ENCODE peak calls at places on chromosomes 13 and 19, in seven cellular contexts. Q, B, R, H, D, G and X are unnamed samples.

GRCh38 chr19:15187026-15188007 is 13.5 kb downstream of the NOTCH3 start:
- DNase-seq in B (no peak), R (no peak), Q (peak; percentile 73), D (peak; percentile 42), H (no peak), G (no peak), X (no peak)

GRCh38 chr19:40688987-40689338 is 1.5 kb downstream of the NUMBL start:
- DNase-seq in H (no peak), D (no peak), Q (no peak), B (no peak), G (no peak), R (no peak), X (no peak)

GRCh38 chr13:40552895-40553294 is 113.5 kb downstream of the FOXO1 start:
- DNase-seq in Q (no peak), B (no peak), G (no peak), D (no peak), H (no peak), R (no peak), X (no peak)

GRCh38 chr19:45147835-45148676 is 12.7 kb downstream of the NKPD1 start:
- DNase-seq in G (no peak), B (peak; percentile 30), D (no peak), H (no peak), R (no peak), Q (no peak), X (no peak)

GRCh38 chr13:41788552-41788951 is 172.4 kb downstream of the VWA8 start:
- DNase-seq in G (no peak), Q (no peak), R (no peak), B (no peak), D (no peak), H (peak; percentile 28), X (peak; percentile 80)

GRCh38 chr13:42973581-42973980 is 18.5 kb downstream of the EPSTI1 start:
- DNase-seq in D (no peak), Q (no peak), G (no peak), H (no peak), R (no peak), B (no peak), X (no peak)

GRCh38 chr13:106117640-106118039 is 417.8 kb downstream of the EFNB2 start:
- DNase-seq in G (no peak), H (no peak), Q (no peak), R (no peak), B (no peak), D (no peak), X (no peak)

GRCh38 chr19:6465006-6465405 is 935 bp downstream of the CRB3 start:
- DNase-seq in D (no peak), H (no peak), Q (no peak), G (no peak), R (no peak), B (no peak), X (no peak)

GRCh38 chr19:34393031-34393430 is 11.2 kb upstream of the PDCD2L start:
- DNase-seq in D (no peak), G (no peak), B (no peak), R (no peak), Q (no peak), H (no peak), X (no peak)

GRCh38 chr13:60654405-60654804 is 257.4 kb downstream of the TDRD3 start:
- DNase-seq in H (peak; percentile 33), R (no peak), D (peak; percentile 6), G (peak; percentile 33), B (peak; percentile 51), Q (no peak), X (no peak)

GRCh38 chr13:80341771-80342271 is 895 bp upstream of the SPRY2 start:
- DNase-seq in R (peak; percentile 74), G (peak; percentile 66), Q (peak; percentile 80), D (peak; percentile 54), H (peak; percentile 69), B (peak; percentile 89), X (no peak)

GRCh38 chr19:21474671-21475181 is 30.7 kb upstream of the ZNF429 start:
- DNase-seq in G (peak; percentile 82), R (peak; percentile 85), B (peak; percentile 82), Q (peak; percentile 90), D (no peak), H (peak; percentile 80), X (no peak)

GRCh38 chr19:54478677-54479266 is 5.7 kb upstream of the CDC42EP5 start:
- DNase-seq in B (peak; percentile 93), Q (peak; percentile 57), H (no peak), G (no peak), D (peak; percentile 73), R (no peak), X (peak; percentile 23)

GRCh38 chr13:20566424-20566916 is 487 bp upstream of the IFT88 start:
- DNase-seq in D (peak; percentile 76), Q (no peak), B (no peak), G (no peak), R (no peak), H (no peak), X (peak; percentile 86)

GRCh38 chr13:97630725-97631124 is 196.8 kb downstream of the RAP2A start:
- DNase-seq in R (no peak), Q (no peak), G (no peak), H (no peak), B (no peak), D (no peak), X (no peak)

GRCh38 chr19:33660426-33661160 is 38.8 kb downstream of the CHST8 start:
- DNase-seq in D (peak; percentile 26), R (no peak), H (no peak), B (no peak), Q (no peak), G (no peak), X (no peak)

GRCh38 chr19:53944933-53945332 is 17.8 kb upstream of the CACNG8 start:
- DNase-seq in B (no peak), H (no peak), D (no peak), G (no peak), Q (no peak), R (no peak), X (no peak)

GRCh38 chr19:7911509-7912143 is 3.0 kb upstream of the TGFBR3L start:
- DNase-seq in G (no peak), B (no peak), R (no peak), D (no peak), H (no peak), Q (no peak), X (no peak)

GRCh38 chr19:38712161-38712748 is 32.0 kb downstream of the CAPN12 start:
- DNase-seq in R (no peak), H (no peak), D (no peak), G (no peak), Q (no peak), B (no peak), X (no peak)

GRCh38 chr19:38714354-38714778 is 29.9 kb downstream of the CAPN12 start:
- DNase-seq in H (peak; percentile 70), B (no peak), G (peak; percentile 58), D (no peak), R (no peak), Q (no peak), X (no peak)

GRCh38 chr19:38711726-38712153 is 32.5 kb downstream of the CAPN12 start:
- DNase-seq in H (peak; percentile 82), G (no peak), Q (no peak), R (peak; percentile 93), B (no peak), D (no peak), X (peak; percentile 58)

GRCh38 chr19:38713865-38714264 is 30.4 kb downstream of the CAPN12 start:
- DNase-seq in G (no peak), H (no peak), R (no peak), Q (no peak), B (no peak), D (no peak), X (no peak)

DNA sequence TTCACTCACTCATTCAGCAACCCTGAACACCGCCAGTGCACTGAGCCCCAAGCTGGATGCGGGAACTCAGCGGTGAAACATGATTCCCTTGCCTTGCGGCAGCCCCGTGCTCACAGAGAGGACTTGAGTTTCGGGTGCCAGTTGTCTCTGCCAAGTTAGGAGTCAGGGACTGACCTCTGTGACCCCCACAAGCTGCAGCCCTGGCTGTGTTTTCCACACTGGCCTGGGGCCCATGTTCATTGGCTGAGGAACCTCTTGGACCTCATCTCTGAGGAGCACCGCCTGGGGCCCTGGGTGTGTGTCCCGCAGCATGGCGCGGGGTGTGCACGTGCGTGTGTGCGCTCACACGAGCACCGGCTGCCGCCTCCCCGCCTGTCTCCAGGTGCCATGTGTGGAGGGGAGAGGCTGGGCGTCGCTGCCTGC is 31.0 kb downstream of the CAPN12 start:
- DNase-seq in G (peak; percentile 78), B (no peak), Q (no peak), R (peak; percentile 92), H (peak; percentile 75), D (no peak), X (no peak)
- H3K27ac ChIP-seq in G (peak overlapping the region; percentile 91), B (no peak overlapping the region), Q (no peak overlapping the region), R (peak overlapping the region; percentile 91), H (peak overlapping the region; percentile 91), D (no peak overlapping the region), X (no peak overlapping the region)

GRCh38 chr13:46598140-46598819 is 45.3 kb downstream of the LRCH1 start:
- DNase-seq in B (no peak), G (no peak), R (no peak), Q (no peak), D (no peak), H (no peak), X (no peak)
- H3K4me1 ChIP-seq in B (no peaks in the 10 kb centered on the region), G (peaks cover 96% of the 10 kb centered on the region), R (peaks cover 78% of the 10 kb centered on the region), Q (peaks cover 26% of the 10 kb centered on the region), D (peaks cover 65% of the 10 kb centered on the region), H (peaks cover 47% of the 10 kb centered on the region), X (peaks cover 22% of the 10 kb centered on the region)

DNA sequence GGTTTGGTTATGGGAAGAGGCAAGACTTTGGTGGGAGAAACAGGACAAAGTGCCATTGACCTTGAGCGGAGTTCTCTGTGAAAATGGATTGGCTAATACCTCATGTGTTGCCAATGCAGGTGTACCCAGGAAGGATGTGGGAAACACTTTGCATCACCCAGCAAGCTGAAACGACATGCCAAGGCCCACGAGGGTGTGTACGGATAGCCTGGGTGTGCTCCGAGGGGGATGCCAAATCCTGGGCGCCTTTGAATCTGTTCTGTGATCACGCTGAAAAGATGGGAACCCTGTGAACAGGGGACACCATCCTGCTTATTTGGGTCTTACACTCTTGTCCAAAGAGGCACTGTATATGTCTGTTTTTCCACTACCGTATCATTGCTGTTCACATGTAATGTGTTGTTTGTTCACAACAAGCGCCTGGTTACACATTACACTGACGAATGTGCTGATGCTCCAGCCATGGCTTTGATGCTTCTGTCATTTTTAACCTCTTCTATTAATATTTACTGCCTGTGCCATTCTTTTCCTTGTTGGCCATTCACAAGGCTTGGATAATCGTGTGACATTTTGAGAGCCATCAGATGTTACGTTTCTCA is 8.3 kb downstream of the GTF3A start:
- DNase-seq in B (no peak), H (no peak), D (no peak), G (no peak), R (no peak), Q (no peak), X (no peak)
- H3K27ac ChIP-seq in B (no peak overlapping the region), H (no peak overlapping the region), D (no peak overlapping the region), G (no peak overlapping the region), R (no peak overlapping the region), Q (no peak overlapping the region), X (no peak overlapping the region)

GRCh38 chr13:75373988-75374387 is 108.0 kb downstream of the TBC1D4 start:
- DNase-seq in H (no peak), B (no peak), R (no peak), Q (no peak), G (no peak), D (no peak), X (no peak)

GRCh38 chr13:75376792-75377402 is 105.1 kb downstream of the TBC1D4 start:
- DNase-seq in H (no peak), D (no peak), R (no peak), B (no peak), G (no peak), Q (no peak), X (no peak)

GRCh38 chr13:75372517-75372916 is 109.5 kb downstream of the TBC1D4 start:
- DNase-seq in G (no peak), D (peak; percentile 41), H (no peak), R (no peak), B (peak; percentile 46), Q (peak; percentile 42), X (no peak)

GRCh38 chr13:75372923-75373841 is 108.8 kb downstream of the TBC1D4 start:
- DNase-seq in H (no peak), G (no peak), Q (no peak), D (no peak), R (no peak), B (no peak), X (no peak)

GRCh38 chr13:75375329-75375728 is 106.6 kb downstream of the TBC1D4 start:
- DNase-seq in H (no peak), Q (no peak), D (no peak), B (no peak), G (no peak), R (no peak), X (no peak)
- H3K4me1 ChIP-seq in H (peaks cover 9% of the 10 kb centered on the region), Q (peaks cover 4% of the 10 kb centered on the region), D (no peaks in the 10 kb centered on the region), B (peaks cover 4% of the 10 kb centered on the region), G (peaks cover 67% of the 10 kb centered on the region), R (no peaks in the 10 kb centered on the region), X (no peaks in the 10 kb centered on the region)